ENCODE peak calls at places on chromosomes 7 and 10, in six cellular contexts. B is right atrium auricular region, U is hepatocyte, K is heart right ventricle, C is uterus, G is HCT116. N is an unnamed sample. For H3K4me1, the result is how much of the 10 kb centered on the place peaks cover.

GRCh38 chr10:104259456-104259855 is 4.8 kb downstream of the GSTO1 start:
- DNase-seq in B (no peak), U (no peak), K (no peak), C (no peak), G (no peak), N (no peak)

GRCh38 chr7:92827464-92827863 is 8.9 kb downstream of the CDK6 start:
- DNase-seq in B (no peak), U (no peak), K (no peak), C (no peak), G (no peak), N (no peak)

GRCh38 chr7:115722302-115722701 is 308.3 kb downstream of the TFEC start:
- DNase-seq in B (no peak), U (no peak), K (no peak), C (no peak), G (no peak), N (no peak)

GRCh38 chr7:24836084-24836483 is 78.8 kb upstream of the GSDME start:
- DNase-seq in B (no peak), U (no peak), K (no peak), C (no peak), G (no peak), N (no peak)

GRCh38 chr10:95374597-95375209 is 83.9 kb upstream of the PDLIM1 start:
- DNase-seq in B (peak), U (peak), K (peak), C (peak), G (peak), N (peak)

GRCh38 chr10:112738586-112739218 is 211.3 kb upstream of the TCF7L2 start:
- DNase-seq in B (no peak), U (peak), K (no peak), C (no peak), G (no peak), N (no peak)

GRCh38 chr10:92972066-92972870 is 88.3 kb upstream of the CYP26C1 start:
- DNase-seq in B (no peak), U (peak), K (no peak), C (no peak), G (peak), N (no peak)

GRCh38 chr10:113347508-113347907 is 205.3 kb upstream of the HABP2 start:
- DNase-seq in B (no peak), U (no peak), K (no peak), C (no peak), G (no peak), N (no peak)

GRCh38 chr7:151798851-151799428 is 78.0 kb downstream of the PRKAG2 start:
- DNase-seq in B (no peak), U (no peak), K (no peak), C (no peak), G (no peak), N (no peak)

GRCh38 chr7:74282748-74283459 is 6.3 kb upstream of the CLIP2 start:
- DNase-seq in B (no peak), U (no peak), K (no peak), C (no peak), G (no peak), N (peak)

GRCh38 chr10:79090134-79090803 is 21.5 kb downstream of the ZMIZ1 start:
- DNase-seq in B (no peak), U (no peak), K (no peak), C (no peak), G (no peak), N (no peak)

GRCh38 chr10:49631975-49632374 is 18.1 kb downstream of the CHAT start:
- DNase-seq in B (no peak), U (no peak), K (no peak), C (no peak), G (no peak), N (no peak)

GRCh38 chr10:29127037-29127436 is 161.8 kb upstream of the LYZL1 start:
- DNase-seq in B (no peak), U (no peak), K (no peak), C (no peak), G (no peak), N (no peak)

GRCh38 chr10:112639291-112639690 is 192.3 kb downstream of the VTI1A start:
- DNase-seq in B (no peak), U (no peak), K (no peak), C (no peak), G (no peak), N (no peak)

GRCh38 chr7:158050441-158051371 is 536.9 kb downstream of the PTPRN2 start:
- DNase-seq in B (no peak), U (no peak), K (no peak), C (no peak), G (no peak), N (no peak)

GRCh38 chr10:100370976-100371706 is 24.1 kb downstream of the SCD start:
- DNase-seq in B (peak), U (peak), K (peak), C (peak), G (peak), N (peak)

GRCh38 chr7:18675579-18675978 is 180.0 kb downstream of the HDAC9 start:
- DNase-seq in B (no peak), U (no peak), K (no peak), C (no peak), G (no peak), N (peak)

GRCh38 chr7:159231017-159231416 is 86.3 kb upstream of the VIPR2 start:
- DNase-seq in B (no peak), U (no peak), K (no peak), C (no peak), G (no peak), N (no peak)

GRCh38 chr10:116271593-116272496 is 1.2 kb downstream of the GFRA1 start:
- DNase-seq in B (no peak), U (peak), K (peak), C (peak), G (no peak), N (peak)

GRCh38 chr7:151541709-151542499 is 22.2 kb upstream of the RHEB start:
- DNase-seq in B (no peak), U (no peak), K (no peak), C (no peak), G (no peak), N (no peak)

GRCh38 chr10:79145174-79145483 is 76.4 kb downstream of the ZMIZ1 start:
- DNase-seq in B (no peak), U (no peak), K (no peak), C (no peak), G (no peak), N (no peak)

GRCh38 chr7:35504365-35504764 is 190.6 kb downstream of the HERPUD2 start:
- DNase-seq in B (no peak), U (no peak), K (no peak), C (no peak), G (no peak), N (no peak)

GRCh38 chr10:132208489-132209050 is 21.8 kb downstream of the DPYSL4 start:
- DNase-seq in B (no peak), U (no peak), K (peak), C (no peak), G (no peak), N (no peak)

GRCh38 chr10:74433595-74433956 is 282.6 kb downstream of the ADK start:
- DNase-seq in B (no peak), U (no peak), K (no peak), C (no peak), G (no peak), N (no peak)

GRCh38 chr10:11684717-11685645 is 57.2 kb upstream of the ECHDC3 start:
- DNase-seq in B (peak), U (peak), K (peak), C (peak), G (peak), N (no peak)

GRCh38 chr10:15719899-15720634 is at the start of gene ITGA8:
- DNase-seq in B (no peak), U (peak), K (peak), C (peak), G (no peak), N (peak)

GRCh38 chr7:48087349-48087748 is 1.7 kb upstream of the UPP1 start:
- DNase-seq in B (no peak), U (no peak), K (no peak), C (no peak), G (no peak), N (peak)

GRCh38 chr7:114843102-114843501 is 78.8 kb upstream of the MDFIC start:
- DNase-seq in B (no peak), U (no peak), K (no peak), C (no peak), G (no peak), N (peak)

GRCh38 chr7:6269527-6269926 is 2.9 kb downstream of the CYTH3 start:
- DNase-seq in B (no peak), U (no peak), K (no peak), C (no peak), G (no peak), N (no peak)

GRCh38 chr10:79285315-79286185 is 61.7 kb upstream of the PPIF start:
- DNase-seq in B (no peak), U (no peak), K (no peak), C (no peak), G (no peak), N (no peak)

GRCh38 chr7:901388-902154 is 25.2 kb downstream of the GET4 start:
- DNase-seq in B (no peak), U (peak), K (peak), C (peak), G (peak), N (peak)

GRCh38 chr10:73819513-73820093 is 8.2 kb upstream of the NDST2 start:
- DNase-seq in B (no peak), U (no peak), K (peak), C (no peak), G (no peak), N (peak)

GRCh38 chr7:69336976-69337375 is 261.3 kb upstream of the AUTS2 start:
- DNase-seq in B (no peak), U (no peak), K (no peak), C (no peak), G (no peak), N (no peak)

GRCh38 chr7:69341288-69341687 is 257.0 kb upstream of the AUTS2 start:
- DNase-seq in B (no peak), U (no peak), K (no peak), C (no peak), G (no peak), N (no peak)

DNA sequence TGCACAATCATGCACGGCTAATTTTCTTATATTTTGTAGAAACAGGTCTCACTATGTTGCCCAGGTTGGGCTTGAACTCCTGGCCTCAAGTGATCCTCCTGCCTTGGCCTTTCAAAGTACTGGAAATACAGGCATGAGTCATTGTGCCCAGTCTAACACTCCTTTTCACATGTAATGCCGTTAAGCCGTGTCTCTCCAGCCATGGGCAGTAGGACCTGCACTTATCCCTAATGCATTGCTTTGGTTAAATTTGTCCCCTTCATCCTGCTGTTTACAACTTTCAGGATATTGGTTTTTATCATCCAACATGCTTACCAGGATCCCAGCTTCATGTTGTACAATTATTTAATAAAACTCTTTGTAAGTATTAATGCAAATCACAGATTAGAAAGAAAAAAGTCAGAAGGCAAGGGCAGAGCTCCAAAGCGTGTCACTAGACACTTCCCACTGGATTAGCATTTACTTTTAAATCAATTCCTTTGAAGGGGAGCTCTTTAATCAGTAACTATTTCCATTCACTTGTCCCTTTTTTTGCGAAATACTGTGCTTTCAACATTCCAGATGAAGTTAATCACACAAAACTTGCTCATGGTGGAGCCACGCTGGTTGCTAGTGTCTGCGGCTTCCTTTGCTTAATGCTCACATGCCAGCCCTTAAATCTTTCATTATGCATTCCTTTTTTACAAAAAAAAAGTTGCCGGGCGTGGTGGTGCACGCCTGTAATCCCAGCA is 256.0 kb upstream of the AUTS2 start:
- DNase-seq in B (no peak), U (no peak), K (no peak), C (no peak), G (no peak), N (no peak)
- H3K27ac ChIP-seq in B (no peak), U (no peak), K (no peak), C (no peak), G (no peak), N (no peak)

DNA sequence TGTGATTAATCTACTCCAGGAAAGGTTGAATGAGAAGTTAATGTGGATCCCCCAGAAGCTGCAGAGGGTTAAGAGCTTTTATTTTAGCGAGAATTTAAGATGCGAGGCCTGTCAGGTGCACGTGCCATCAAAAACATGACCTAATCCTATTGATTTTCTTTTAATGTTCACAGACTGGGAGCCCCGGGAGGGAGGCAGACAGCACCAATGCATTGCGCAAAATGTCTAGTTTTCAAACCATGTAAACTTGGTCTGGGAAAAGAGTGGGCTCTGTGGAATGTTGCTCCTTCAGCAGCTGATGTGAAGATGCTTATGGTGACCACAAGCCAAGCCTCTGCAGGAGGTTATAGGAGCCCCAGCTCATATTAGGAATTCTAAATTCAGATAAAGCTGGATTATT is 172.0 kb upstream of the ITGB1 start:
- DNase-seq in B (no peak), U (no peak), K (no peak), C (no peak), G (no peak), N (no peak)
- H3K4me1 ChIP-seq in B (under half), U (under half), K (under half), C (under half), G (under half), N (under half)

GRCh38 chr10:12719365-12719764 is 282.1 kb downstream of the CCDC3 start:
- DNase-seq in B (no peak), U (no peak), K (no peak), C (no peak), G (no peak), N (no peak)
- H3K27ac ChIP-seq in B (peak), U (peak), K (no peak), C (no peak), G (no peak), N (no peak)

GRCh38 chr10:120347644-120348043 is 109.4 kb upstream of the PLPP4 start:
- DNase-seq in B (no peak), U (no peak), K (no peak), C (no peak), G (no peak), N (peak)
- H3K4me1 ChIP-seq in B (under half), U (under half), K (under half), C (under half), G (under half), N (under half)

GRCh38 chr10:70885485-70885884 is 2.9 kb downstream of the PCBD1 start:
- DNase-seq in B (no peak), U (no peak), K (no peak), C (no peak), G (no peak), N (no peak)

GRCh38 chr10:70886921-70887665 is 1.3 kb downstream of the PCBD1 start:
- DNase-seq in B (no peak), U (no peak), K (no peak), C (no peak), G (no peak), N (no peak)

GRCh38 chr10:70889291-70889690 is 926 bp upstream of the PCBD1 start:
- DNase-seq in B (no peak), U (no peak), K (no peak), C (no peak), G (no peak), N (no peak)

GRCh38 chr10:70885931-70886903 is 2.1 kb downstream of the PCBD1 start:
- DNase-seq in B (no peak), U (no peak), K (no peak), C (no peak), G (no peak), N (no peak)

DNA sequence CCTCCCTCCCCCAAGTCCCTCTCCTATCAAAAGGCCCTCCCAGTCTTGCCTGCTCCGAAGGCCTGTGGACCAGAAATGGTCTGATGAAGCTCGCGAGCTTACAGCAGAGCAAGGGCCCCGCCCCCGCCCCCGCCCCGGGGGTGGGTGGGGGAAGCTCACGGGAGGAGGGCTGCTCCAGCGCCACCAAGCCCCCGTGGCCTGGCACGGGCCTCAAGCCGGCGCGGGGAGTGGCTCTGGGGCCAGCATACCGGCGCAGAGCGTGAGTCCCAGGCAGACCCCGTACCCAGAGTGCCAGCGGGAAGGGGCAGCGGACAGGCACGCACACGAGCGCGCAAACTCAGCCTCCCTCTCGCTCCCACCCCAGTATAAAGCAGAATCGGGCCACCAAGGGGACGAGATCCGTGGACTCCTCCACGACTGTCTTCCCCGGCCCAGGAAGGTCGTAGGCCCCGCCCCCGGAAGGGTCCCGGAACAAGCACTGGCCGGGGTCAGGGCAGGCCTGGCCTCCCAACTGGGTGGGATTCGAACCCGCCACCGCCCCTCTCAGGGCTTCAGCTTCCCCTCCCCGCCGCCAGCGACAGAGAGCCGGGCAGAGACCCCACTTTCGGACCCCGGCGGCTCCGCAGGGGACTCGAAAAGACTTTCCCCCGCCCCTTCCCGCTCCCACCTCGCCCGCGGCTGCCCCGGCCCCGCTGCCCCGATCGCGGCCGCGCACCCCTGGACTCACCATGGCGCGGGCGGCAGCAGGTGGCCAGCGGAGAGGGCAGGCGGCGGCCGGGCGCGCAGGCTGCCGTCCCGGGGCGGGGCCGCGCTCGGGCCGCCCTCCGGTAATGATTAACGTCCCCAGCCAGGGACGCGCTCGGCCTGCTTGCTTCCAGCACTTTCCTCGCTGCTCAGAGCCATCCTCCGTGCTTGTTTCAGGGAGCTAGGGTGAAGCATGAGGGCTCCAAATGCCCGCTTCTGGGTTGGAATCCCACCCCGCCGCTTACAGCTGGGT is at the start of gene PCBD1:
- DNase-seq in B (peak), U (peak), K (peak), C (peak), G (peak), N (peak)
- H3K27ac ChIP-seq in B (peak), U (peak), K (peak), C (peak), G (peak), N (peak)

GRCh38 chr7:96306385-96307125 is 15.3 kb downstream of the SLC25A13 start:
- DNase-seq in B (no peak), U (no peak), K (no peak), C (no peak), G (no peak), N (no peak)

GRCh38 chr7:96305915-96306314 is 16.0 kb downstream of the SLC25A13 start:
- DNase-seq in B (no peak), U (no peak), K (no peak), C (no peak), G (no peak), N (no peak)

GRCh38 chr7:96308253-96308949 is 13.5 kb downstream of the SLC25A13 start:
- DNase-seq in B (no peak), U (peak), K (no peak), C (no peak), G (no peak), N (peak)

GRCh38 chr7:96310106-96310505 is 11.8 kb downstream of the SLC25A13 start:
- DNase-seq in B (no peak), U (no peak), K (no peak), C (no peak), G (no peak), N (no peak)

DNA sequence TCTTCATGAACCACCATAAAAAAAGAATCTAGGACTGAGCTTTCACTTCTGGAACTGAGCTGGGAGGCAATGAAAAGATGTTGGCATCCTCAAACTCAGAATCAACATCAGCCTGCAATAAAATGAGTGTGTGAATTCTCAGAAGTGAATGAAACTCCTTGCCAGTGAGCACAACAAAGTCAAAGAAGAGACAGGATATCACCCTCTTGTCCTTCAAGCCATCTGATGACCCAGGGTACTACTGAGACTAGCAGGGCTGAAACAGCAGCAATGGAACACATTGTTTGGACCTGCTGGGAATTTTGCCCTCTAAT is 13.0 kb downstream of the SLC25A13 start:
- DNase-seq in B (no peak), U (no peak), K (no peak), C (no peak), G (no peak), N (no peak)
- H3K4me1 ChIP-seq in B (under half), U (under half), K (half or more), C (under half), G (under half), N (under half)

GRCh38 chr7:55202150-55202913 is 162.8 kb upstream of the LANCL2 start:
- DNase-seq in B (no peak), U (no peak), K (no peak), C (no peak), G (no peak), N (no peak)

GRCh38 chr7:55199418-55199817 is 165.7 kb upstream of the LANCL2 start:
- DNase-seq in B (no peak), U (no peak), K (no peak), C (no peak), G (no peak), N (no peak)

GRCh38 chr7:55194522-55194921 is 170.6 kb upstream of the LANCL2 start:
- DNase-seq in B (no peak), U (no peak), K (no peak), C (no peak), G (no peak), N (no peak)

GRCh38 chr7:55200441-55200840 is 164.7 kb upstream of the LANCL2 start:
- DNase-seq in B (no peak), U (no peak), K (no peak), C (no peak), G (no peak), N (no peak)

GRCh38 chr7:55198634-55199366 is 166.3 kb upstream of the LANCL2 start:
- DNase-seq in B (no peak), U (no peak), K (no peak), C (no peak), G (no peak), N (no peak)
- H3K27ac ChIP-seq in B (no peak), U (no peak), K (no peak), C (no peak), G (no peak), N (no peak)